ENCODE peak calls at places on chromosomes 1 and 21, in six cellular contexts. One of them, this sample, is unnamed.

GRCh38 chr1:12174789-12175455 is 8.1 kb downstream of the TNFRSF1B start:
- DNase-seq in kidney tubule cell: no peak
- DNase-seq in cardiac septum: no peak
- DNase-seq in NCI-H1436: no peak
- DNase-seq in CD4-positive, alpha-beta memory T cell: no peak
- DNase-seq in T-helper 2 cell: no peak
- DNase-seq in this sample: no peak

GRCh38 chr1:145997156-145998023 is 1.0 kb upstream of the TXNIP start:
- DNase-seq in kidney tubule cell: peak; percentile 36
- DNase-seq in cardiac septum: no peak
- DNase-seq in NCI-H1436: peak; percentile 9
- DNase-seq in CD4-positive, alpha-beta memory T cell: peak; percentile 84
- DNase-seq in T-helper 2 cell: no peak
- DNase-seq in this sample: no peak

GRCh38 chr1:206974154-206974553 is 3.9 kb upstream of the FCAMR start:
- DNase-seq in kidney tubule cell: no peak
- DNase-seq in cardiac septum: no peak
- DNase-seq in NCI-H1436: no peak
- DNase-seq in CD4-positive, alpha-beta memory T cell: no peak
- DNase-seq in T-helper 2 cell: no peak
- DNase-seq in this sample: no peak

GRCh38 chr1:203536981-203537455 is 43.1 kb downstream of the OPTC start:
- DNase-seq in kidney tubule cell: peak; percentile 22
- DNase-seq in cardiac septum: no peak
- DNase-seq in NCI-H1436: no peak
- DNase-seq in CD4-positive, alpha-beta memory T cell: no peak
- DNase-seq in T-helper 2 cell: no peak
- DNase-seq in this sample: peak; percentile 93

GRCh38 chr1:174297351-174297750 is 138.0 kb downstream of the RABGAP1L start:
- DNase-seq in kidney tubule cell: no peak
- DNase-seq in cardiac septum: no peak
- DNase-seq in NCI-H1436: no peak
- DNase-seq in CD4-positive, alpha-beta memory T cell: no peak
- DNase-seq in T-helper 2 cell: no peak
- DNase-seq in this sample: no peak

GRCh38 chr1:94927405-94928175 is 680 bp upstream of the CNN3 start:
- DNase-seq in kidney tubule cell: peak; percentile 16
- DNase-seq in cardiac septum: no peak
- DNase-seq in NCI-H1436: no peak
- DNase-seq in CD4-positive, alpha-beta memory T cell: no peak
- DNase-seq in T-helper 2 cell: no peak
- DNase-seq in this sample: no peak

GRCh38 chr1:158053276-158053675 is 59.8 kb downstream of the KIRREL1 start:
- DNase-seq in kidney tubule cell: peak; percentile 50
- DNase-seq in cardiac septum: no peak
- DNase-seq in NCI-H1436: no peak
- DNase-seq in CD4-positive, alpha-beta memory T cell: no peak
- DNase-seq in T-helper 2 cell: no peak
- DNase-seq in this sample: no peak

GRCh38 chr1:66506393-66506687 is 27.6 kb upstream of the SGIP1 start:
- DNase-seq in kidney tubule cell: no peak
- DNase-seq in cardiac septum: no peak
- DNase-seq in NCI-H1436: no peak
- DNase-seq in CD4-positive, alpha-beta memory T cell: no peak
- DNase-seq in T-helper 2 cell: no peak
- DNase-seq in this sample: no peak

GRCh38 chr1:198858026-198858425 is 219.2 kb downstream of the PTPRC start:
- DNase-seq in kidney tubule cell: peak; percentile 36
- DNase-seq in cardiac septum: no peak
- DNase-seq in NCI-H1436: no peak
- DNase-seq in CD4-positive, alpha-beta memory T cell: no peak
- DNase-seq in T-helper 2 cell: no peak
- DNase-seq in this sample: peak; percentile 20

GRCh38 chr1:201128962-201129361 is 2.0 kb upstream of the ASCL5 start:
- DNase-seq in kidney tubule cell: no peak
- DNase-seq in cardiac septum: no peak
- DNase-seq in NCI-H1436: no peak
- DNase-seq in CD4-positive, alpha-beta memory T cell: no peak
- DNase-seq in T-helper 2 cell: no peak
- DNase-seq in this sample: no peak

GRCh38 chr1:54982739-54983138 is 2.3 kb downstream of the TMEM61 start:
- DNase-seq in kidney tubule cell: no peak
- DNase-seq in cardiac septum: no peak
- DNase-seq in NCI-H1436: peak; percentile 45
- DNase-seq in CD4-positive, alpha-beta memory T cell: no peak
- DNase-seq in T-helper 2 cell: no peak
- DNase-seq in this sample: no peak

GRCh38 chr1:149881876-149882275 is 17.5 kb upstream of the BOLA1 start:
- DNase-seq in kidney tubule cell: no peak
- DNase-seq in cardiac septum: no peak
- DNase-seq in NCI-H1436: no peak
- DNase-seq in CD4-positive, alpha-beta memory T cell: no peak
- DNase-seq in T-helper 2 cell: no peak
- DNase-seq in this sample: no peak

GRCh38 chr21:42337830-42338729 is 12.7 kb downstream of the TFF2 start:
- DNase-seq in kidney tubule cell: peak; percentile 91
- DNase-seq in cardiac septum: no peak
- DNase-seq in NCI-H1436: peak; percentile 59
- DNase-seq in CD4-positive, alpha-beta memory T cell: peak; percentile 80
- DNase-seq in T-helper 2 cell: peak; percentile 75
- DNase-seq in this sample: peak; percentile 95

GRCh38 chr1:64921761-64922160 is 44.6 kb downstream of the JAK1 start:
- DNase-seq in kidney tubule cell: no peak
- DNase-seq in cardiac septum: no peak
- DNase-seq in NCI-H1436: no peak
- DNase-seq in CD4-positive, alpha-beta memory T cell: no peak
- DNase-seq in T-helper 2 cell: no peak
- DNase-seq in this sample: no peak

GRCh38 chr1:100362821-100363466 is 10.6 kb downstream of the CDC14A start:
- DNase-seq in kidney tubule cell: peak; percentile 61
- DNase-seq in cardiac septum: no peak
- DNase-seq in NCI-H1436: no peak
- DNase-seq in CD4-positive, alpha-beta memory T cell: no peak
- DNase-seq in T-helper 2 cell: no peak
- DNase-seq in this sample: no peak

GRCh38 chr1:20089328-20090077 is 19.5 kb downstream of the PLA2G5 start:
- DNase-seq in kidney tubule cell: no peak
- DNase-seq in cardiac septum: no peak
- DNase-seq in NCI-H1436: no peak
- DNase-seq in CD4-positive, alpha-beta memory T cell: no peak
- DNase-seq in T-helper 2 cell: no peak
- DNase-seq in this sample: no peak

GRCh38 chr21:35927262-35927661 is 133.1 kb downstream of the SETD4 start:
- DNase-seq in kidney tubule cell: no peak
- DNase-seq in cardiac septum: no peak
- DNase-seq in NCI-H1436: peak; percentile 15
- DNase-seq in CD4-positive, alpha-beta memory T cell: no peak
- DNase-seq in T-helper 2 cell: no peak
- DNase-seq in this sample: no peak

GRCh38 chr1:170213598-170213997 is 67.8 kb downstream of the NTMT2 start:
- DNase-seq in kidney tubule cell: no peak
- DNase-seq in cardiac septum: peak; percentile 77
- DNase-seq in NCI-H1436: no peak
- DNase-seq in CD4-positive, alpha-beta memory T cell: peak; percentile 20
- DNase-seq in T-helper 2 cell: no peak
- DNase-seq in this sample: no peak

GRCh38 chr1:192810253-192810880 is 1.5 kb downstream of the RGS2 start:
- DNase-seq in kidney tubule cell: no peak
- DNase-seq in cardiac septum: no peak
- DNase-seq in NCI-H1436: no peak
- DNase-seq in CD4-positive, alpha-beta memory T cell: no peak
- DNase-seq in T-helper 2 cell: no peak
- DNase-seq in this sample: peak; percentile 41

GRCh38 chr1:64855557-64855956 is 110.7 kb downstream of the RAVER2 start:
- DNase-seq in kidney tubule cell: no peak
- DNase-seq in cardiac septum: no peak
- DNase-seq in NCI-H1436: no peak
- DNase-seq in CD4-positive, alpha-beta memory T cell: no peak
- DNase-seq in T-helper 2 cell: no peak
- DNase-seq in this sample: no peak

GRCh38 chr1:167232801-167233200 is 12.1 kb downstream of the POU2F1 start:
- DNase-seq in kidney tubule cell: no peak
- DNase-seq in cardiac septum: no peak
- DNase-seq in NCI-H1436: no peak
- DNase-seq in CD4-positive, alpha-beta memory T cell: no peak
- DNase-seq in T-helper 2 cell: no peak
- DNase-seq in this sample: peak; percentile 22

GRCh38 chr1:176605151-176605550 is 142.2 kb downstream of the PAPPA2 start:
- DNase-seq in kidney tubule cell: no peak
- DNase-seq in cardiac septum: no peak
- DNase-seq in NCI-H1436: no peak
- DNase-seq in CD4-positive, alpha-beta memory T cell: no peak
- DNase-seq in T-helper 2 cell: no peak
- DNase-seq in this sample: no peak

GRCh38 chr21:23613014-23613413 is 1994.3 kb downstream of the MRPL39 start:
- DNase-seq in kidney tubule cell: no peak
- DNase-seq in cardiac septum: no peak
- DNase-seq in NCI-H1436: no peak
- DNase-seq in CD4-positive, alpha-beta memory T cell: no peak
- DNase-seq in T-helper 2 cell: no peak
- DNase-seq in this sample: no peak

GRCh38 chr1:170224469-170224868 is 78.7 kb downstream of the NTMT2 start:
- DNase-seq in kidney tubule cell: no peak
- DNase-seq in cardiac septum: no peak
- DNase-seq in NCI-H1436: no peak
- DNase-seq in CD4-positive, alpha-beta memory T cell: no peak
- DNase-seq in T-helper 2 cell: no peak
- DNase-seq in this sample: no peak

GRCh38 chr1:59020151-59020997 is 236.5 kb upstream of the JUN start:
- DNase-seq in kidney tubule cell: peak; percentile 83
- DNase-seq in cardiac septum: no peak
- DNase-seq in NCI-H1436: no peak
- DNase-seq in CD4-positive, alpha-beta memory T cell: peak; percentile 72
- DNase-seq in T-helper 2 cell: no peak
- DNase-seq in this sample: peak; percentile 58

GRCh38 chr1:89005286-89006151 is 13.1 kb upstream of the KYAT3 start:
- DNase-seq in kidney tubule cell: no peak
- DNase-seq in cardiac septum: no peak
- DNase-seq in NCI-H1436: no peak
- DNase-seq in CD4-positive, alpha-beta memory T cell: no peak
- DNase-seq in T-helper 2 cell: no peak
- DNase-seq in this sample: no peak

GRCh38 chr1:77281491-77282186 is at the start of gene AK5:
- DNase-seq in kidney tubule cell: peak; percentile 64
- DNase-seq in cardiac septum: peak; percentile 76
- DNase-seq in NCI-H1436: peak; percentile 22
- DNase-seq in CD4-positive, alpha-beta memory T cell: no peak
- DNase-seq in T-helper 2 cell: peak; percentile 23
- DNase-seq in this sample: peak; percentile 46

GRCh38 chr1:87147851-87148250 is 180.8 kb upstream of the LMO4 start:
- DNase-seq in kidney tubule cell: no peak
- DNase-seq in cardiac septum: no peak
- DNase-seq in NCI-H1436: no peak
- DNase-seq in CD4-positive, alpha-beta memory T cell: no peak
- DNase-seq in T-helper 2 cell: no peak
- DNase-seq in this sample: no peak

GRCh38 chr1:215001419-215002021 is 81.0 kb upstream of the KCNK2 start:
- DNase-seq in kidney tubule cell: no peak
- DNase-seq in cardiac septum: no peak
- DNase-seq in NCI-H1436: no peak
- DNase-seq in CD4-positive, alpha-beta memory T cell: no peak
- DNase-seq in T-helper 2 cell: no peak
- DNase-seq in this sample: no peak

GRCh38 chr1:54017979-54018378 is at the start of gene LDLRAD1:
- DNase-seq in kidney tubule cell: no peak
- DNase-seq in cardiac septum: no peak
- DNase-seq in NCI-H1436: no peak
- DNase-seq in CD4-positive, alpha-beta memory T cell: no peak
- DNase-seq in T-helper 2 cell: no peak
- DNase-seq in this sample: no peak

GRCh38 chr21:42413500-42413899 is 9.8 kb downstream of the UBASH3A start:
- DNase-seq in kidney tubule cell: no peak
- DNase-seq in cardiac septum: no peak
- DNase-seq in NCI-H1436: no peak
- DNase-seq in CD4-positive, alpha-beta memory T cell: no peak
- DNase-seq in T-helper 2 cell: peak; percentile 48
- DNase-seq in this sample: no peak

GRCh38 chr1:162835157-162835899 is 25.6 kb downstream of the CCDC190 start:
- DNase-seq in kidney tubule cell: no peak
- DNase-seq in cardiac septum: no peak
- DNase-seq in NCI-H1436: no peak
- DNase-seq in CD4-positive, alpha-beta memory T cell: no peak
- DNase-seq in T-helper 2 cell: no peak
- DNase-seq in this sample: no peak

GRCh38 chr1:167499657-167500056 is 18.7 kb downstream of the CD247 start:
- DNase-seq in kidney tubule cell: no peak
- DNase-seq in cardiac septum: no peak
- DNase-seq in NCI-H1436: no peak
- DNase-seq in CD4-positive, alpha-beta memory T cell: peak; percentile 62
- DNase-seq in T-helper 2 cell: no peak
- DNase-seq in this sample: no peak

GRCh38 chr1:28099050-28099769 is 10.8 kb upstream of the EYA3 start:
- DNase-seq in kidney tubule cell: no peak
- DNase-seq in cardiac septum: no peak
- DNase-seq in NCI-H1436: no peak
- DNase-seq in CD4-positive, alpha-beta memory T cell: no peak
- DNase-seq in T-helper 2 cell: no peak
- DNase-seq in this sample: peak; percentile 45

This sample was measured in PC-3.